ENCODE peak calls at places on chromosomes 6 and 20, in ten cellular contexts. M is GM23248, I is pancreas, D is right lobe of liver, B is aorta, H is heart right ventricle, R is esophagus squamous epithelium, P is body of pancreas, O is PC-9, T is GM23338. G is an unnamed sample.

GRCh38 chr6:29516108-29516507 is 28.4 kb upstream of the MAS1L start:
- DNase-seq in P (no peak), O (peak; percentile 4), T (no peak), B (no peak), M (peak; percentile 57), I (no peak), R (no peak), D (no peak), H (no peak), G (no peak)

GRCh38 chr20:57008217-57008616 is 258.2 kb downstream of the BMP7 start:
- DNase-seq in H (no peak), B (no peak), R (no peak), I (no peak), O (no peak), P (no peak), D (no peak), M (peak; percentile 45), T (no peak), G (no peak)

GRCh38 chr20:57092112-57092899 is 174.1 kb downstream of the BMP7 start:
- DNase-seq in H (peak; percentile 24), D (peak; percentile 69), M (peak; percentile 77), T (peak; percentile 88), B (peak; percentile 83), R (no peak), P (peak; percentile 54), O (peak; percentile 66), I (peak; percentile 55), G (peak; percentile 70)

GRCh38 chr6:166422201-166422940 is 39.6 kb upstream of the MPC1 start:
- DNase-seq in P (no peak), T (no peak), D (no peak), I (no peak), B (no peak), O (no peak), H (no peak), M (no peak), R (no peak), G (no peak)

GRCh38 chr20:57592263-57593092 is 27.7 kb downstream of the ZBP1 start:
- DNase-seq in R (no peak), H (no peak), O (no peak), M (no peak), P (no peak), I (no peak), T (no peak), B (peak; percentile 55), D (peak; percentile 76), G (no peak)

GRCh38 chr20:31496761-31497295 is 17.4 kb upstream of the HM13 start:
- DNase-seq in B (peak; percentile 95), T (no peak), M (peak; percentile 80), H (peak; percentile 84), R (no peak), P (peak; percentile 47), D (no peak), I (no peak), O (no peak), G (peak; percentile 42)

GRCh38 chr6:130602151-130602770 is 224.9 kb upstream of the SMLR1 start:
- DNase-seq in R (no peak), B (no peak), P (no peak), M (peak; percentile 98), I (no peak), T (no peak), D (no peak), O (peak; percentile 6), H (no peak), G (no peak)

GRCh38 chr6:88459224-88459623 is 293.1 kb upstream of the CNR1 start:
- DNase-seq in T (no peak), H (no peak), R (no peak), O (no peak), P (no peak), I (no peak), M (no peak), D (no peak), B (no peak), G (no peak)

GRCh38 chr6:139392834-139393233 is 18.4 kb upstream of the CITED2 start:
- DNase-seq in I (no peak), H (no peak), T (no peak), P (no peak), O (no peak), R (no peak), B (no peak), D (no peak), M (peak; percentile 68), G (no peak)

GRCh38 chr6:149476789-149477455 is 7.9 kb downstream of the ZC3H12D start:
- DNase-seq in P (no peak), M (no peak), B (no peak), T (no peak), O (no peak), I (no peak), R (no peak), D (no peak), H (no peak), G (no peak)

GRCh38 chr6:39933669-39934059 is 598 bp downstream of the MOCS1 start:
- DNase-seq in T (peak; percentile 5), M (no peak), P (no peak), O (no peak), I (no peak), H (no peak), D (no peak), B (no peak), R (no peak), G (no peak)

GRCh38 chr6:99305021-99305554 is 44.4 kb downstream of the FAXC start:
- DNase-seq in M (no peak), P (peak; percentile 14), T (no peak), D (no peak), O (no peak), B (no peak), H (no peak), I (no peak), R (no peak), G (no peak)

GRCh38 chr20:41329435-41330342 is 10.9 kb upstream of the LPIN3 start:
- DNase-seq in B (peak; percentile 95), R (no peak), O (peak; percentile 59), I (no peak), M (peak; percentile 98), H (peak; percentile 74), D (peak; percentile 62), P (peak; percentile 55), T (no peak), G (peak; percentile 76)

GRCh38 chr20:51318058-51318960 is 224.2 kb downstream of the NFATC2 start:
- DNase-seq in M (peak; percentile 55), O (peak; percentile 22), P (peak; percentile 54), R (no peak), T (peak; percentile 93), D (no peak), B (no peak), H (peak; percentile 9), I (peak; percentile 54), G (peak; percentile 85)

GRCh38 chr20:45320948-45321595 is 13.0 kb upstream of the MATN4 start:
- DNase-seq in R (no peak), M (no peak), P (no peak), B (no peak), H (no peak), T (no peak), D (no peak), I (peak; percentile 39), O (no peak), G (no peak)

DNA sequence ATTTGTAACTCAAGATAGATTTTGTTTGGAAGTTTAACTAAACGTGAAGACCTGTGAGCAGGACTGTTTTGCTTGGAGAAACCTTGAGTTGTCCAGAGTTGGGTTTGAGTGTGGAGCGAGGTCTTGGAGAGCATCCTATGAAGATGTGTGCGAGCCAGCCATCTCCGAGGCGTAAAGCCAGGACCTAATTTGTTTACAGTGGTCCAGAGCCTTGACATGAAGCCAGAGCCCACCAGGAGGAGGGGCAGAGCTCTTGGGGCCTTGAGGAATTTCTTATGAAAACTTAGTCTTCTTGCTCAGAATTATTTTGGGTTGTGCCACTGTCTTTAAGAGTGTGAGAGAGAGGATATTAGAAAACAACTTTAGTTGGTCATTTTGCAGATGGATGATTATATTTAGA is 6.3 kb downstream of the CHMP4B start:
- DNase-seq in D (no peak), I (no peak), O (no peak), H (no peak), M (no peak), R (no peak), B (no peak), T (no peak), P (no peak), G (no peak)
- H3K4me1 ChIP-seq in D (no peaks in the 10 kb centered on the region), I (peaks cover 27% of the 10 kb centered on the region), O (peaks cover 36% of the 10 kb centered on the region), H (peaks cover 99% of the 10 kb centered on the region), M (peaks cover 25% of the 10 kb centered on the region), R (peaks cover 90% of the 10 kb centered on the region), B (peaks cover 15% of the 10 kb centered on the region), T (peaks cover 13% of the 10 kb centered on the region), P (peaks cover 55% of the 10 kb centered on the region), G (peaks cover 52% of the 10 kb centered on the region)

GRCh38 chr6:161068296-161068695 is 76.7 kb downstream of the MAP3K4 start:
- DNase-seq in M (no peak), T (no peak), P (no peak), H (no peak), D (no peak), I (no peak), O (no peak), B (no peak), R (no peak), G (no peak)
- H3K4me3 ChIP-seq in M (no peak overlapping the region), T (no peak overlapping the region), P (no peak overlapping the region), H (no peak overlapping the region), D (no peak overlapping the region), I (no peak overlapping the region), O (no peak overlapping the region), B (no peak overlapping the region), R (no peak overlapping the region), G (no peak overlapping the region)

GRCh38 chr20:38726849-38727601 is 2.7 kb downstream of the SLC32A1 start:
- DNase-seq in O (no peak), I (no peak), P (no peak), B (no peak), H (no peak), M (peak; percentile 46), T (peak; percentile 98), D (no peak), R (no peak), G (no peak)

GRCh38 chr20:38725458-38725958 is 1.2 kb downstream of the SLC32A1 start:
- DNase-seq in P (no peak), R (no peak), D (no peak), H (no peak), M (no peak), I (no peak), O (no peak), B (no peak), T (no peak), G (no peak)

GRCh38 chr20:38727602-38728236 is 3.4 kb downstream of the SLC32A1 start:
- DNase-seq in R (no peak), I (no peak), T (no peak), H (no peak), P (no peak), M (no peak), O (no peak), B (no peak), D (no peak), G (no peak)

GRCh38 chr20:38724603-38725457 is 544 bp downstream of the SLC32A1 start:
- DNase-seq in B (no peak), T (peak; percentile 92), I (no peak), M (no peak), O (no peak), D (no peak), P (no peak), H (no peak), R (no peak), G (no peak)

GRCh38 chr20:38725959-38726848 is 1.9 kb downstream of the SLC32A1 start:
- DNase-seq in D (no peak), R (no peak), I (peak; percentile 39), M (no peak), T (peak; percentile 96), O (peak; percentile 44), H (peak; percentile 41), P (peak; percentile 49), B (peak; percentile 78), G (no peak)
- H3K4me1 ChIP-seq in D (no peaks in the 10 kb centered on the region), R (peaks cover 83% of the 10 kb centered on the region), I (no peaks in the 10 kb centered on the region), M (no peaks in the 10 kb centered on the region), T (peaks cover 48% of the 10 kb centered on the region), O (no peaks in the 10 kb centered on the region), H (peaks cover 70% of the 10 kb centered on the region), P (peaks cover 27% of the 10 kb centered on the region), B (no peaks in the 10 kb centered on the region), G (peaks cover 11% of the 10 kb centered on the region)

GRCh38 chr6:36734486-36735060 is 36.9 kb downstream of the RAB44 start:
- DNase-seq in O (no peak), B (no peak), T (no peak), D (peak; percentile 49), M (no peak), R (no peak), I (no peak), H (no peak), P (no peak), G (peak; percentile 28)
- H3K4me3 ChIP-seq in O (no peak overlapping the region), B (no peak overlapping the region), T (no peak overlapping the region), D (no peak overlapping the region), M (peak overlapping the region; percentile 58), R (no peak overlapping the region), I (no peak overlapping the region), H (peak overlapping the region; percentile 21), P (no peak overlapping the region), G (no peak overlapping the region)